ENCODE peak calls at places on chromosomes 4 and X, in seven cellular contexts. H, T, E, Z, C, K and B are unnamed samples.

GRCh38 chr4:20297800-20298199 is 46.1 kb downstream of the SLIT2 start:
- DNase-seq in H (no peak), T (no peak), E (no peak), Z (no peak), C (no peak), K (no peak), B (no peak)

GRCh38 chrX:153984351-153985178 is 12.0 kb downstream of the TMEM187 start:
- DNase-seq in H (no peak), T (no peak), E (no peak), Z (no peak), C (no peak), K (no peak), B (no peak)

GRCh38 chrX:110081740-110082139 is 78.8 kb downstream of the TMEM164 start:
- DNase-seq in H (peak), T (no peak), E (no peak), Z (no peak), C (no peak), K (peak), B (no peak)

GRCh38 chrX:41408576-41408975 is 38.6 kb upstream of the NYX start:
- DNase-seq in H (no peak), T (no peak), E (no peak), Z (no peak), C (no peak), K (no peak), B (no peak)

GRCh38 chr4:80307774-80308465 is 27.6 kb upstream of the CFAP299 start:
- DNase-seq in H (no peak), T (no peak), E (no peak), Z (no peak), C (no peak), K (no peak), B (no peak)

GRCh38 chr4:156766846-156767245 is 204.8 kb downstream of the PDGFC start:
- DNase-seq in H (no peak), T (no peak), E (no peak), Z (no peak), C (no peak), K (no peak), B (no peak)

GRCh38 chrX:138034136-138034535 is 468.2 kb downstream of the ZIC3 start:
- DNase-seq in H (no peak), T (no peak), E (no peak), Z (peak), C (no peak), K (no peak), B (no peak)

GRCh38 chr4:26490111-26490979 is at the start of gene CCKAR:
- DNase-seq in H (no peak), T (no peak), E (no peak), Z (no peak), C (no peak), K (no peak), B (no peak)

GRCh38 chrX:144388738-144389137 is 504.9 kb downstream of the UBE2NL start:
- DNase-seq in H (no peak), T (no peak), E (no peak), Z (peak), C (no peak), K (no peak), B (no peak)

GRCh38 chrX:10726647-10727046 is 106.3 kb upstream of the MID1 start:
- DNase-seq in H (no peak), T (no peak), E (no peak), Z (no peak), C (no peak), K (no peak), B (no peak)

GRCh38 chrX:106263817-106264216 is 95.7 kb downstream of the PWWP3B start:
- DNase-seq in H (no peak), T (no peak), E (no peak), Z (no peak), C (no peak), K (no peak), B (no peak)

GRCh38 chr4:148831945-148832344 is 389.7 kb upstream of the NR3C2 start:
- DNase-seq in H (no peak), T (no peak), E (no peak), Z (no peak), C (peak), K (no peak), B (no peak)

GRCh38 chr4:138910914-138911336 is 104.7 kb upstream of the NOCT start:
- DNase-seq in H (peak), T (peak), E (peak), Z (peak), C (no peak), K (peak), B (peak)

GRCh38 chr4:3520796-3521600 is 11.2 kb downstream of the LRPAP1 start:
- DNase-seq in H (no peak), T (no peak), E (no peak), Z (no peak), C (no peak), K (peak), B (peak)

GRCh38 chr4:133160853-133161252 is 11.8 kb downstream of the PCDH10 start:
- DNase-seq in H (no peak), T (no peak), E (no peak), Z (no peak), C (no peak), K (no peak), B (no peak)

GRCh38 chrX:150050387-150050786 is 112.1 kb upstream of the EOLA2 start:
- DNase-seq in H (no peak), T (no peak), E (no peak), Z (no peak), C (no peak), K (no peak), B (no peak)

GRCh38 chrX:12702509-12703091 is 88.6 kb upstream of the PRPS2 start:
- DNase-seq in H (no peak), T (no peak), E (no peak), Z (peak), C (peak), K (no peak), B (no peak)

GRCh38 chr4:101954351-101954750 is 163.8 kb downstream of the BANK1 start:
- DNase-seq in H (no peak), T (no peak), E (no peak), Z (no peak), C (no peak), K (no peak), B (no peak)

GRCh38 chrX:78199851-78200250 is 60.4 kb upstream of the TAF9B start:
- DNase-seq in H (no peak), T (no peak), E (no peak), Z (peak), C (peak), K (no peak), B (no peak)

GRCh38 chr4:85496146-85496849 is 21.3 kb downstream of the ARHGAP24 start:
- DNase-seq in H (no peak), T (no peak), E (no peak), Z (no peak), C (no peak), K (no peak), B (no peak)

GRCh38 chr4:29002151-29002550 is 1718.0 kb upstream of the PCDH7 start:
- DNase-seq in H (no peak), T (no peak), E (no peak), Z (peak), C (no peak), K (no peak), B (no peak)

GRCh38 chr4:8939887-8940742 is 68.5 kb upstream of the HMX1 start:
- DNase-seq in H (no peak), T (no peak), E (no peak), Z (no peak), C (no peak), K (no peak), B (no peak)

GRCh38 chr4:69832326-69833030 is 27.5 kb downstream of the SULT1E1 start:
- DNase-seq in H (no peak), T (peak), E (no peak), Z (no peak), C (no peak), K (no peak), B (no peak)

GRCh38 chr4:167831853-167832252 is 260.5 kb upstream of the ANXA10 start:
- DNase-seq in H (no peak), T (no peak), E (no peak), Z (no peak), C (no peak), K (no peak), B (no peak)

GRCh38 chrX:34918856-34919255 is 23.7 kb upstream of the FAM47B start:
- DNase-seq in H (no peak), T (no peak), E (no peak), Z (peak), C (no peak), K (no peak), B (no peak)

GRCh38 chr4:161629694-161630441 is 533.9 kb downstream of the FSTL5 start:
- DNase-seq in H (no peak), T (no peak), E (no peak), Z (no peak), C (no peak), K (no peak), B (no peak)

GRCh38 chrX:13967636-13968035 is 62.1 kb downstream of the GEMIN8 start:
- DNase-seq in H (no peak), T (no peak), E (no peak), Z (no peak), C (no peak), K (no peak), B (no peak)

GRCh38 chrX:13966071-13966850 is 63.4 kb downstream of the GEMIN8 start:
- DNase-seq in H (peak), T (no peak), E (peak), Z (no peak), C (no peak), K (no peak), B (no peak)

GRCh38 chrX:13965531-13965930 is 64.2 kb downstream of the GEMIN8 start:
- DNase-seq in H (no peak), T (no peak), E (peak), Z (no peak), C (no peak), K (no peak), B (no peak)

DNA sequence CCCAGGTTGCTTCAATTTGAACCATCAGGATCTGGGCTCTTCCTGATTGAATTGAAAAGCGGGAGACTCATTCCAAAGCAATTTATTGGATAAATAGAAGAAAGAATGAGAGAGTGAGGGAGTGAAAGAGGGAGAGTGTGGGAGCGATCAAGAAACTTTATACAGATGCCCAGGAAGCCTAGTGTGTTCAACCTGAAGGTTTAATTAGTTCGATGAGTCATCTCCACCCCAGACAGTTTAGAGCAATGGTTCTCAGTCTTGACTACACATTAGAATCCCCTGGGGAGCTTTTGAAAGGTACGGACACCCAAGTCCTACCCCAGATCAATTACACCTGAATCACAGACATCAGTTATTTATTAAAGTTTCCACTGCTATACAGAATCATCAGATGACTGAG is 61.5 kb downstream of the GEMIN8 start:
- DNase-seq in H (no peak), T (no peak), E (no peak), Z (no peak), C (no peak), K (no peak), B (no peak)
- H3K27ac ChIP-seq in H (no peak), T (no peak), E (no peak), Z (no peak), C (no peak), K (no peak), B (no peak)

GRCh38 chrX:30525732-30526131 is 51.8 kb downstream of the TASL start:
- DNase-seq in H (no peak), T (no peak), E (no peak), Z (no peak), C (no peak), K (no peak), B (no peak)

DNA sequence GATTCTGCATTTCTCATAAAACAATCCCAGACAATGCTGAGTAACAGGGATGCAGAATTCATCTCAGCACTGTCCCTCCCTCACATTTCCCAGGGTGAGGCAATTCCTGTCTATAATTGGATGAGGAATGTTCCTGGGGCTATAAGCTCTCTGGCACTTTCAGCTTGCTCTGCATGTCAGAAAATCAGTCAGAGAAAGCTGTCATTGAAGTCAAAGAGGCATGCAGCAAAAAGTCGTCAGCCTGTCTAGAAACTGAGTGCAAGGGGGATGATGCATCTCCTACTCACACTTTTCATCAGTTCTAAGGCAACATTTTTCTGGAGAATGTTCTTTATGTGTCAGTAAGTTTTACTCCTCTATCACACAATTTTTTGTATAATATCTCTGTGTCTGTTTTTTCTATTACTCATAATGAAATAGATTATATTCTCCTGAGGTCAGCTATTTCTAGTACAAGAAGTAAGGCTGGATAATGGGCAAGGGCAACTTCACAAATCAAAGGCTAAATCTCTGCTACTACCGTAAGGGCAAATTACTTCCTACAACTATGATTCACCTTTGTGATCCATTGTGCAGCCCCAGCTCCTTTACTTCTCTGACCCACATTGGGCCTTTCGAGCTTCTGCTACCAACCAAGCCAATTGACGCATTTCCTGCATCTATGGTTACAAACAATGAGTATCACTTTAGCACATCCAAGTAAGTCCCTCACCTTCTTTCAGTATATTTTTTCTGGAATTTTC is 56.0 kb downstream of the TASL start:
- DNase-seq in H (no peak), T (no peak), E (no peak), Z (peak), C (no peak), K (no peak), B (no peak)
- H3K27ac ChIP-seq in H (no peak), T (no peak), E (no peak), Z (no peak), C (no peak), K (no peak), B (no peak)

GRCh38 chr4:144808034-144808433 is 162.1 kb downstream of the HHIP start:
- DNase-seq in H (no peak), T (no peak), E (no peak), Z (no peak), C (no peak), K (no peak), B (no peak)

GRCh38 chr4:144809056-144809640 is 163.2 kb downstream of the HHIP start:
- DNase-seq in H (no peak), T (no peak), E (no peak), Z (no peak), C (no peak), K (no peak), B (no peak)
- H3K27ac ChIP-seq in H (no peak), T (no peak), E (no peak), Z (no peak), C (no peak), K (no peak), B (no peak)

GRCh38 chr4:154009191-154009590 is 220.3 kb upstream of the SFRP2 start:
- DNase-seq in H (no peak), T (no peak), E (no peak), Z (no peak), C (no peak), K (no peak), B (no peak)

GRCh38 chr4:154004859-154005520 is 216.1 kb upstream of the SFRP2 start:
- DNase-seq in H (no peak), T (no peak), E (no peak), Z (no peak), C (no peak), K (no peak), B (no peak)

GRCh38 chr4:154001187-154001586 is 212.3 kb upstream of the SFRP2 start:
- DNase-seq in H (no peak), T (no peak), E (no peak), Z (no peak), C (no peak), K (no peak), B (no peak)

GRCh38 chr4:154004450-154004849 is 215.6 kb upstream of the SFRP2 start:
- DNase-seq in H (no peak), T (no peak), E (no peak), Z (no peak), C (no peak), K (no peak), B (no peak)

DNA sequence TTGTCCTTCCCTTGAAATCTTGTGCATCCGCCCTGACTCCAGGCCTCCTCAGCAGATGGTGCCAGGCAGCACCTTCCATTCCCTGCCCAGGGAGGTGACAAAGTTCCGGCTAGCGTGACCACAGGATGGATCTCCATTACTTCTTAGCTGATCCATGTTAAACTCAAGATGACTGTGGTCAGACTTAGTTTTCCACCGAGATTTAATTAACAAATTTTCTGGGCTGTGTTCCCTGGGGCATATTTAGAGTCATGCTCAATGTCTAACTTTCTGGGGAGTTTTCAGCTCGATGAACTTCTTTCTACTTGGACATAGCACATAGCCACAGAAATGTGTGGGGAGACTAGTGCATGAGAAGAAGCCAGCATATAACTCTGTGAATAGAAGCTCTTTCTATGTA is 215.1 kb upstream of the SFRP2 start:
- DNase-seq in H (no peak), T (no peak), E (no peak), Z (no peak), C (no peak), K (no peak), B (no peak)
- H3K27ac ChIP-seq in H (no peak), T (no peak), E (no peak), Z (no peak), C (no peak), K (peak), B (no peak)